ENCODE peak calls at places on chromosomes 7 and 10, in six cellular contexts. B is OCI-LY7, J is Calu3, K is activated T-cell treated with anti-CD3 and anti-CD28 coated beads for 1 hour, Y is dorsolateral prefrontal cortex, Z is caudate nucleus. D is an unnamed sample.

GRCh38 chr7:47531584-47532492 is 50.1 kb downstream of the TNS3 start:
- DNase-seq in B (no peak), K (no peak), J (no peak), Z (no peak), Y (peak; percentile 18), D (no peak)

GRCh38 chr10:86664370-86665217 is 3.7 kb upstream of the LDB3 start:
- DNase-seq in Z (no peak), B (no peak), Y (no peak), J (no peak), K (no peak), D (peak; percentile 65)

GRCh38 chr10:128080231-128080630 is 46.0 kb downstream of the MKI67 start:
- DNase-seq in K (no peak), B (no peak), Y (no peak), Z (no peak), J (no peak), D (no peak)

GRCh38 chr10:72008096-72008933 is 44.1 kb downstream of the CHST3 start:
- DNase-seq in J (no peak), B (no peak), Z (no peak), K (no peak), Y (no peak), D (peak; percentile 53)

GRCh38 chr10:47164126-47164799 is 135.7 kb upstream of the GDF10 start:
- DNase-seq in J (no peak), Z (no peak), Y (no peak), B (no peak), K (no peak), D (no peak)

GRCh38 chr10:133354672-133355240 is 3.1 kb downstream of the FUOM start:
- DNase-seq in J (no peak), K (no peak), Y (no peak), Z (no peak), B (no peak), D (no peak)

GRCh38 chr10:72348282-72348681 is 6.4 kb downstream of the DNAJB12 start:
- DNase-seq in B (no peak), Y (no peak), J (no peak), K (no peak), Z (no peak), D (no peak)

GRCh38 chr10:18044976-18045720 is 93.4 kb downstream of the SLC39A12 start:
- DNase-seq in Z (no peak), J (no peak), B (no peak), K (no peak), Y (no peak), D (no peak)

GRCh38 chr7:88761779-88762178 is 2.3 kb downstream of the ZNF804B start:
- DNase-seq in Y (no peak), J (no peak), B (no peak), Z (no peak), K (no peak), D (no peak)

GRCh38 chr7:78983483-78983882 is 470.0 kb downstream of the MAGI2 start:
- DNase-seq in B (no peak), Y (no peak), K (no peak), J (no peak), Z (no peak), D (no peak)

GRCh38 chr7:146544748-146545147 is 428.1 kb downstream of the CNTNAP2 start:
- DNase-seq in Y (no peak), Z (no peak), K (no peak), J (no peak), B (no peak), D (no peak)

GRCh38 chr7:141737118-141737835 is 881 bp upstream of the SSBP1 start:
- DNase-seq in Y (no peak), K (no peak), J (peak; percentile 9), Z (no peak), B (peak; percentile 36), D (no peak)

GRCh38 chr7:99390941-99391602 is 16.5 kb downstream of the ARPC1B start:
- DNase-seq in Y (no peak), Z (no peak), B (no peak), J (no peak), K (no peak), D (peak; percentile 58)

GRCh38 chr10:98478430-98479222 is 31.9 kb upstream of the HPS1 start:
- DNase-seq in Z (no peak), Y (no peak), K (no peak), B (no peak), J (no peak), D (no peak)

GRCh38 chr7:41777894-41778596 is 75.2 kb upstream of the INHBA start:
- DNase-seq in B (no peak), Y (no peak), Z (no peak), K (no peak), J (no peak), D (no peak)

GRCh38 chr7:116547347-116547746 is 22.5 kb downstream of the CAV1 start:
- DNase-seq in Y (no peak), J (no peak), Z (no peak), K (no peak), B (no peak), D (no peak)

GRCh38 chr7:132527467-132528410 is 48.5 kb downstream of the PLXNA4 start:
- DNase-seq in B (no peak), Z (no peak), J (no peak), Y (no peak), K (no peak), D (no peak)

GRCh38 chr10:111360260-111360925 is 283.6 kb downstream of the ADRA2A start:
- DNase-seq in J (peak; percentile 59), Y (no peak), K (no peak), B (peak; percentile 64), Z (no peak), D (peak; percentile 23)

GRCh38 chr7:37193087-37193774 is 255.4 kb downstream of the ELMO1 start:
- DNase-seq in B (no peak), Y (peak; percentile 64), Z (no peak), K (no peak), J (no peak), D (no peak)

GRCh38 chr7:64307254-64308018 is 6.3 kb upstream of the ZNF736 start:
- DNase-seq in Z (peak; percentile 90), B (peak; percentile 98), Y (peak; percentile 98), J (peak; percentile 62), K (peak; percentile 87), D (peak; percentile 96)

GRCh38 chr10:74863508-74863907 is 37.1 kb downstream of the KAT6B start:
- DNase-seq in K (no peak), Z (no peak), J (no peak), B (no peak), Y (no peak), D (no peak)

GRCh38 chr7:19491821-19492452 is 216.9 kb downstream of the POLR1F start:
- DNase-seq in Y (no peak), Z (no peak), K (no peak), B (peak; percentile 15), J (peak; percentile 39), D (no peak)

GRCh38 chr7:55156919-55157318 is 138.1 kb downstream of the EGFR start:
- DNase-seq in B (no peak), K (no peak), J (no peak), Z (no peak), Y (no peak), D (no peak)

GRCh38 chr10:34967411-34967880 is 122.7 kb downstream of the CUL2 start:
- DNase-seq in K (no peak), B (no peak), Z (no peak), J (no peak), Y (no peak), D (peak; percentile 30)

GRCh38 chr10:30384791-30385201 is 35.7 kb upstream of the MTPAP start:
- DNase-seq in B (peak; percentile 36), K (no peak), J (peak; percentile 50), Z (no peak), Y (no peak), D (no peak)

GRCh38 chr7:21023841-21024502 is 237.3 kb upstream of the SP8 start:
- DNase-seq in J (no peak), K (no peak), Z (no peak), Y (no peak), B (no peak), D (no peak)

GRCh38 chr10:119652361-119652760 is 1.2 kb downstream of the BAG3 start:
- DNase-seq in B (peak; percentile 46), Z (no peak), K (no peak), J (peak; percentile 5), Y (no peak), D (no peak)

GRCh38 chr7:54841772-54842707 is 83.0 kb upstream of the SEC61G start:
- DNase-seq in Z (no peak), B (peak; percentile 12), J (peak; percentile 66), Y (no peak), K (no peak), D (no peak)

GRCh38 chr7:65966167-65966566 is 15.8 kb downstream of the GUSB start:
- DNase-seq in K (no peak), B (no peak), Y (peak; percentile 53), J (no peak), Z (no peak), D (no peak)

GRCh38 chr10:3948843-3949242 is 163.8 kb upstream of the KLF6 start:
- DNase-seq in Y (no peak), Z (no peak), J (no peak), B (no peak), K (peak; percentile 65), D (peak; percentile 55)

GRCh38 chr7:129066290-129067131 is 11.6 kb upstream of the TNPO3 start:
- DNase-seq in K (no peak), Y (no peak), B (no peak), Z (no peak), J (no peak), D (peak; percentile 63)

GRCh38 chr7:145633513-145633912 is 483.1 kb upstream of the CNTNAP2 start:
- DNase-seq in K (no peak), J (no peak), B (no peak), Y (no peak), Z (no peak), D (no peak)

GRCh38 chr10:74322141-74322540 is 171.1 kb downstream of the ADK start:
- DNase-seq in J (no peak), Y (no peak), B (no peak), K (no peak), Z (no peak), D (no peak)

GRCh38 chr7:130741336-130741995 is 7.5 kb upstream of the KLF14 start:
- DNase-seq in Y (no peak), J (no peak), K (no peak), Z (no peak), B (peak; percentile 19), D (no peak)

GRCh38 chr10:3959370-3960266 is 174.6 kb upstream of the KLF6 start:
- DNase-seq in Z (no peak), Y (no peak), B (no peak), K (no peak), J (no peak), D (no peak)

GRCh38 chr7:116025098-116025809 is 5.3 kb downstream of the TFEC start:
- DNase-seq in Z (no peak), B (no peak), J (no peak), K (no peak), Y (no peak), D (no peak)

GRCh38 chr7:108717771-108718170 is 148.1 kb downstream of the DNAJB9 start:
- DNase-seq in Z (no peak), Y (no peak), B (no peak), K (no peak), J (no peak), D (no peak)

GRCh38 chr7:28180364-28181147 is at the start of gene JAZF1:
- DNase-seq in K (peak; percentile 35), Z (no peak), J (peak; percentile 52), B (peak; percentile 76), Y (peak; percentile 70), D (peak; percentile 84)

GRCh38 chr7:139916717-139917395 is 87.8 kb downstream of the TBXAS1 start:
- DNase-seq in Z (no peak), B (peak; percentile 96), Y (no peak), K (no peak), J (no peak), D (no peak)